ENCODE peak calls at places on chromosome 20, in seven cellular contexts. L is LoVo, C is HuH-7.5, E is IMR-90, B is astrocyte, F is mesothelial cell of epicardium, S is ovary. Z is an unnamed sample.

GRCh38 chr20:53773792-53774371 is 180.2 kb upstream of the ZNF217 start:
- DNase-seq in L (peak), C (peak), E (peak), B (peak), F (no peak), S (no peak), Z (peak)

GRCh38 chr20:45193331-45193730 is 13.5 kb upstream of the SEMG1 start:
- DNase-seq in L (no peak), C (no peak), E (no peak), B (no peak), F (no peak), S (no peak), Z (no peak)

GRCh38 chr20:56460459-56460858 is 8.0 kb upstream of the RTF2 start:
- DNase-seq in L (no peak), C (no peak), E (no peak), B (no peak), F (no peak), S (no peak), Z (no peak)

GRCh38 chr20:46011631-46012482 is 3.1 kb downstream of the MMP9 start:
- DNase-seq in L (no peak), C (no peak), E (peak), B (no peak), F (no peak), S (peak), Z (peak)

GRCh38 chr20:17225891-17226409 is 890 bp upstream of the PCSK2 start:
- DNase-seq in L (no peak), C (no peak), E (no peak), B (no peak), F (peak), S (peak), Z (no peak)

GRCh38 chr20:48339147-48339985 is 488.4 kb downstream of the PREX1 start:
- DNase-seq in L (no peak), C (no peak), E (peak), B (peak), F (no peak), S (peak), Z (peak)

GRCh38 chr20:47360489-47361267 is 4.2 kb upstream of the ZMYND8 start:
- DNase-seq in L (peak), C (peak), E (peak), B (peak), F (peak), S (peak), Z (peak)

GRCh38 chr20:32468313-32468640 is 110.1 kb downstream of the ASXL1 start:
- DNase-seq in L (no peak), C (no peak), E (no peak), B (no peak), F (no peak), S (no peak), Z (no peak)

GRCh38 chr20:568865-569415 is 25.4 kb upstream of the CSNK2A1 start:
- DNase-seq in L (no peak), C (no peak), E (no peak), B (no peak), F (no peak), S (no peak), Z (no peak)

GRCh38 chr20:444862-445426 is 17.4 kb downstream of the TBC1D20 start:
- DNase-seq in L (no peak), C (no peak), E (peak), B (peak), F (no peak), S (no peak), Z (peak)

GRCh38 chr20:51462566-51463276 is 79.8 kb downstream of the NFATC2 start:
- DNase-seq in L (no peak), C (no peak), E (peak), B (peak), F (no peak), S (peak), Z (peak)

GRCh38 chr20:58293453-58293852 is 16.1 kb upstream of the RAB22A start:
- DNase-seq in L (no peak), C (no peak), E (no peak), B (no peak), F (no peak), S (no peak), Z (no peak)

GRCh38 chr20:36830791-36831691 is 44.9 kb upstream of the TLDC2 start:
- DNase-seq in L (no peak), C (no peak), E (peak), B (no peak), F (no peak), S (peak), Z (peak)

GRCh38 chr20:17871861-17872260 is 96.7 kb downstream of the SNX5 start:
- DNase-seq in L (no peak), C (no peak), E (no peak), B (no peak), F (no peak), S (no peak), Z (no peak)

GRCh38 chr20:32527447-32528055 is 57.6 kb downstream of the NOL4L start:
- DNase-seq in L (no peak), C (no peak), E (no peak), B (no peak), F (no peak), S (peak), Z (no peak)

GRCh38 chr20:24764825-24765224 is 184.2 kb upstream of the CST7 start:
- DNase-seq in L (no peak), C (no peak), E (no peak), B (no peak), F (peak), S (no peak), Z (no peak)

GRCh38 chr20:21373436-21373835 is 23.9 kb downstream of the NKX2-4 start:
- DNase-seq in L (no peak), C (no peak), E (no peak), B (no peak), F (no peak), S (no peak), Z (no peak)

GRCh38 chr20:24820345-24820744 is 128.7 kb upstream of the CST7 start:
- DNase-seq in L (no peak), C (no peak), E (no peak), B (no peak), F (no peak), S (no peak), Z (no peak)

GRCh38 chr20:2156666-2157624 is 55.3 kb downstream of the STK35 start:
- DNase-seq in L (no peak), C (no peak), E (no peak), B (no peak), F (no peak), S (no peak), Z (no peak)

GRCh38 chr20:61734733-61735502 is 330.8 kb downstream of the TAF4 start:
- DNase-seq in L (no peak), C (no peak), E (no peak), B (no peak), F (no peak), S (no peak), Z (no peak)

GRCh38 chr20:11041396-11041795 is 367.6 kb upstream of the JAG1 start:
- DNase-seq in L (no peak), C (no peak), E (peak), B (peak), F (no peak), S (no peak), Z (no peak)

GRCh38 chr20:11267131-11267761 is 593.4 kb upstream of the JAG1 start:
- DNase-seq in L (peak), C (peak), E (peak), B (peak), F (no peak), S (peak), Z (peak)